ENCODE peak calls at places on chromosomes 11 and 22, in six cellular contexts. Z is NB4, W is D721Med, R is AG04450, H is colonic mucosa, M is astrocyte of the cerebellum. O is an unnamed sample.

GRCh38 chr22:18066181-18066859 is 11.5 kb upstream of the PEX26 start:
- DNase-seq in Z (peak; percentile 12), W (no peak), R (no peak), H (no peak), M (no peak), O (no peak)

GRCh38 chr22:38180841-38181452 is 683 bp downstream of the PLA2G6 start:
- DNase-seq in Z (no peak), W (no peak), R (no peak), H (peak; percentile 83), M (no peak), O (peak; percentile 26)

GRCh38 chr11:128201006-128201405 is 386.4 kb downstream of the ETS1 start:
- DNase-seq in Z (no peak), W (no peak), R (no peak), H (no peak), M (no peak), O (no peak)

GRCh38 chr11:32931605-32932004 is 39.0 kb downstream of the QSER1 start:
- DNase-seq in Z (no peak), W (no peak), R (no peak), H (no peak), M (no peak), O (no peak)

GRCh38 chr11:78332174-78332866 is 85.3 kb downstream of the GAB2 start:
- DNase-seq in Z (no peak), W (no peak), R (no peak), H (no peak), M (no peak), O (no peak)

GRCh38 chr22:46116491-46116958 is 33.8 kb upstream of the PPARA start:
- DNase-seq in Z (peak; percentile 89), W (peak; percentile 73), R (peak; percentile 29), H (peak; percentile 95), M (peak; percentile 52), O (peak; percentile 97)

GRCh38 chr11:123741159-123741951 is at the start of gene ZNF202:
- DNase-seq in Z (peak; percentile 95), W (peak; percentile 41), R (peak; percentile 66), H (peak; percentile 93), M (peak; percentile 66), O (peak; percentile 92)

GRCh38 chr11:123425367-123425766 is 4.7 kb upstream of the GRAMD1B start:
- DNase-seq in Z (peak; percentile 26), W (no peak), R (no peak), H (no peak), M (no peak), O (no peak)

GRCh38 chr11:1450958-1451710 is 35.4 kb downstream of the MOB2 start:
- DNase-seq in Z (no peak), W (no peak), R (no peak), H (no peak), M (no peak), O (no peak)

DNA sequence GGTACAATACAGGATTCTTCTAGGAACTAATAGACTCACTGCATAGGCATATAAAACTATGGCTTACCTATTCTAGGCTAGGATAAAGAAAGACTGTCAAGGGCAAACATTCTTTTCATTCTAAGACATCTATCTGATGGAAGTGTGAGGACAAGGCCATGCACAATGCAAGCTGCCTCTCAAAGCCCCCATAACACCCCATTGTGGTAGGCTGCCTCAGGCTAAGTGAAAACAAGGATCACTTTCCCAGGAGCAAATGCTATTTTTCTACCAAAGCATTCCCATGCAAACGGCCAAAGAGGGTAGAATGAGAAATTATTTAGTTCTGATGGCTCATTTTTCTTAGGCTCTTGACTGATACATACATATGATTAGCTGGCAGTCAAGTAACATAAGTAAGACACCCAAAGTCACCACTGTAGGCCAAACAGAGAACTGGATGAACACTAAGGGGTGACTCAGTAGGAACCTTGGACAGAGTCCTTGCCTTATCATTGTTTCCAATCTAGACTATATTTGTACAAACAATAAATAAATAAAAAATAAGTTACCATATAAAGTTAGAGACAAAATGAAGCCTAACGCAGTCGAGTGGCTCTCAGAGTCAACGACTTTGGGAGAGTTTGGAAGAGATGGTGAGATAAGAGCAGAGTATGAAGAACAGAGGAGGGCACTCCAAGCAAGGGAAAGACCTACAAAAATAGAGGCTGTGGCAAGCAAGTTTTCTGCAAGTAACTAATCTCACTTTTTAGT is 303.6 kb downstream of the SBF2 start:
- DNase-seq in Z (peak; percentile 12), W (no peak), R (no peak), H (no peak), M (no peak), O (no peak)
- TF ChIP-seq CTCF in Z (no peak), W (peak; percentile 8), R (no peak), H (no peak), M (peak; percentile 4), O (no peak)

GRCh38 chr11:70226967-70227366 is 23.9 kb downstream of the FADD start:
- DNase-seq in Z (peak; percentile 30), W (no peak), R (no peak), H (no peak), M (no peak), O (no peak)
- TF ChIP-seq CTCF in Z (peak; percentile 43), W (no peak), R (peak; percentile 28), H (peak; percentile 20), M (no peak), O (no peak)

GRCh38 chr22:19885841-19886592 is 31.3 kb upstream of the GNB1L start:
- DNase-seq in Z (no peak), W (no peak), R (no peak), H (no peak), M (no peak), O (no peak)

GRCh38 chr22:19887251-19887985 is 32.7 kb upstream of the GNB1L start:
- DNase-seq in Z (no peak), W (no peak), R (no peak), H (no peak), M (no peak), O (no peak)

GRCh38 chr22:19884954-19885751 is 30.5 kb upstream of the GNB1L start:
- DNase-seq in Z (no peak), W (no peak), R (no peak), H (no peak), M (no peak), O (no peak)

GRCh38 chr22:19888131-19888746 is 33.6 kb upstream of the GNB1L start:
- DNase-seq in Z (no peak), W (peak; percentile 19), R (no peak), H (no peak), M (no peak), O (no peak)

DNA sequence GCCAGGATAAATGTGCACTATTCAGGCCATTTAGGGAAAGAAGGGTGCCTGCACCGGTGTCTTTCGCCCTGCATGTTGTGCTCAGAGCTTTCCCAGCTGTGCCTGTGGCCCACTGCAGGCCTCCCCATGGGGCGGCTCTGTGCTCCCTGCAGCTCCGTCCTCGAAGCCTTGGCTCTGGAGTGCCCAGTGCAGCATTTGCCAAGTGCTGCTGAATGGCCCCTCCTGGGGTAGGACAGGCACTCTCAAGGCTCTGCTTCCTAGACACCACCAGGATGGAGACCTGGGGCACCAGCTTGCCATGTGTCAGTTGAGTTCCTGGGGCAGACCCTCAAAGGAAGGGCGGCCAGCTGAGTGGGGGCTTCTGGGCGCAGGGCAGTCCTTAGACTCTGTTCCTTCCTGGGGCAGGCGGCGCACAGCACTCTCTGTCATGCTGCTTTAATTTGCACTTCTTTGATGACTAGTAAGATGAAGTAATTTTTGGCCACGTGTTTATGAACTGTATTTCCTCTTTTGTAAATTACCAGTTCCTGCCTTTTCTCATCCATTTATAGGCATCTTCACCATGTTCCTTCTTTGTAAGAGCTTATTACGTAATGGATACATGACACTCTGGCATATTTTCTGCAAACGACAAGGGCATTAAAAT is 32.1 kb upstream of the GNB1L start:
- DNase-seq in Z (peak; percentile 93), W (peak; percentile 19), R (no peak), H (no peak), M (peak; percentile 8), O (no peak)
- TF ChIP-seq CTCF in Z (no peak), W (no peak), R (no peak), H (no peak), M (no peak), O (no peak)

GRCh38 chr22:25027052-25027525 is 74.6 kb downstream of the KIAA1671 start:
- DNase-seq in Z (no peak), W (no peak), R (no peak), H (peak; percentile 74), M (no peak), O (no peak)

GRCh38 chr22:25027959-25028840 is 75.7 kb downstream of the KIAA1671 start:
- DNase-seq in Z (peak; percentile 19), W (no peak), R (no peak), H (peak; percentile 54), M (no peak), O (no peak)

GRCh38 chr22:25028841-25029141 is 76.3 kb downstream of the KIAA1671 start:
- DNase-seq in Z (no peak), W (no peak), R (no peak), H (no peak), M (no peak), O (no peak)

GRCh38 chr22:25029181-25029580 is 76.7 kb downstream of the KIAA1671 start:
- DNase-seq in Z (no peak), W (no peak), R (no peak), H (no peak), M (no peak), O (no peak)

GRCh38 chr22:25027552-25027951 is 75.0 kb downstream of the KIAA1671 start:
- DNase-seq in Z (no peak), W (no peak), R (no peak), H (peak; percentile 55), M (no peak), O (no peak)
- TF ChIP-seq CTCF in Z (no peak), W (no peak), R (no peak), H (no peak), M (no peak), O (no peak)

DNA sequence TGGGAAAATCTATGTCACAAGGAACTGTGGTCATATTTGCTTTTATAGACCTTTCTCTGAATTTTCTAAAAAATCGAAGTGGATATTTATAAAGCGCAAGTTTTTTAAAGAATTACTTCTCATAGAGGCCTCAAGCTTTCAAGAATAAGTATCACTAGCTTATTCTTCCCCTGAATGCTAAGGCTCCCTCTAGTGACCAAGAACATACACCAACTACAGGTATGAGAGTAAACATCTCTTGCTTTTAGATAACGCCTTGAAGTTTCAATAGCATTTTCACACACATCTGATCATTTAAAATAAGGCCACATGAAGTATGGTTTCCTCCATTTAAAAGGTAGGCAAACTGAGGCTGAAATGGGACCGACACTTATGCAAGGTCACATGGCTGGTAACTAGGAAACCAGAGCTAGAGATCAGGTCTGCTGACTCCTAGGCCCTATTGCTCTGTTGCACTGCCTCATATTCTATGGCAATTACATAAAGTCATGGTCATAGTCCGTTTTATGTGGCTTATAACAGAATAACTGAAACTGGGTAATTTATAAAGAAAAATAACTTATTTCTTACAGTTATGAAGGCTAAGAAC is 66.5 kb downstream of the CCDC34 start:
- DNase-seq in Z (peak; percentile 61), W (no peak), R (no peak), H (no peak), M (peak; percentile 64), O (peak; percentile 39)
- TF ChIP-seq CTCF in Z (peak; percentile 56), W (peak; percentile 71), R (peak; percentile 87), H (peak; percentile 35), M (peak; percentile 70), O (peak; percentile 24)

GRCh38 chr11:70376621-70377020 is 21.7 kb upstream of the CTTN start:
- DNase-seq in Z (no peak), W (no peak), R (no peak), H (no peak), M (no peak), O (no peak)

GRCh38 chr11:70381350-70381749 is 17.0 kb upstream of the CTTN start:
- DNase-seq in Z (no peak), W (no peak), R (no peak), H (no peak), M (no peak), O (no peak)

GRCh38 chr11:70377645-70378044 is 20.7 kb upstream of the CTTN start:
- DNase-seq in Z (no peak), W (no peak), R (no peak), H (no peak), M (no peak), O (no peak)

GRCh38 chr11:70381872-70382842 is 16.2 kb upstream of the CTTN start:
- DNase-seq in Z (no peak), W (no peak), R (peak; percentile 64), H (no peak), M (peak; percentile 61), O (no peak)

GRCh38 chr11:70378506-70379134 is 19.7 kb upstream of the CTTN start:
- DNase-seq in Z (peak; percentile 27), W (no peak), R (no peak), H (no peak), M (no peak), O (no peak)
- TF ChIP-seq CTCF in Z (no peak), W (no peak), R (peak; percentile 27), H (no peak), M (peak; percentile 15), O (no peak)